ENCODE peak calls at places on chromosomes 12 and 14, in five cellular contexts. One of them, this sample, is unnamed. For H3K4me1, the result is how much of the 10 kb centered on the place peaks cover.

GRCh38 chr14:61396694-61397093 is 75.3 kb downstream of the PRKCH start:
- DNase-seq in ascending aorta: no peak
- DNase-seq in IMR-90: no peak
- DNase-seq in esophagus squamous epithelium: no peak
- DNase-seq in Peyer's patch: no peak
- DNase-seq in this sample: no peak

GRCh38 chr14:52267501-52268190 is at the start of gene PTGDR:
- DNase-seq in ascending aorta: peak
- DNase-seq in Peyer's patch: peak
- DNase-seq in IMR-90: no peak
- DNase-seq in esophagus squamous epithelium: no peak
- DNase-seq in this sample: peak

GRCh38 chr12:91931110-91931509 is 214.5 kb downstream of the BTG1 start:
- DNase-seq in IMR-90: no peak
- DNase-seq in Peyer's patch: no peak
- DNase-seq in esophagus squamous epithelium: no peak
- DNase-seq in ascending aorta: no peak
- DNase-seq in this sample: no peak

GRCh38 chr12:83065562-83065961 is 378.9 kb downstream of the TMTC2 start:
- DNase-seq in esophagus squamous epithelium: no peak
- DNase-seq in ascending aorta: no peak
- DNase-seq in IMR-90: no peak
- DNase-seq in Peyer's patch: no peak
- DNase-seq in this sample: no peak

GRCh38 chr14:85688024-85688423 is 158.1 kb downstream of the FLRT2 start:
- DNase-seq in ascending aorta: no peak
- DNase-seq in Peyer's patch: no peak
- DNase-seq in IMR-90: peak
- DNase-seq in esophagus squamous epithelium: no peak
- DNase-seq in this sample: no peak

GRCh38 chr14:89498836-89499235 is 81.8 kb upstream of the FOXN3 start:
- DNase-seq in IMR-90: no peak
- DNase-seq in esophagus squamous epithelium: no peak
- DNase-seq in ascending aorta: no peak
- DNase-seq in Peyer's patch: no peak
- DNase-seq in this sample: no peak

GRCh38 chr14:63896278-63896720 is 43.5 kb downstream of the SYNE2 start:
- DNase-seq in Peyer's patch: no peak
- DNase-seq in IMR-90: peak
- DNase-seq in ascending aorta: peak
- DNase-seq in esophagus squamous epithelium: no peak
- DNase-seq in this sample: no peak

GRCh38 chr14:78005325-78005724 is 164.8 kb upstream of the NRXN3 start:
- DNase-seq in Peyer's patch: no peak
- DNase-seq in IMR-90: no peak
- DNase-seq in ascending aorta: no peak
- DNase-seq in esophagus squamous epithelium: no peak
- DNase-seq in this sample: no peak

GRCh38 chr14:45083622-45083978 is 316 bp upstream of the PRPF39 start:
- DNase-seq in ascending aorta: no peak
- DNase-seq in Peyer's patch: no peak
- DNase-seq in IMR-90: no peak
- DNase-seq in esophagus squamous epithelium: no peak
- DNase-seq in this sample: no peak

GRCh38 chr12:4435537-4435936 is 10.1 kb downstream of the FGF6 start:
- DNase-seq in Peyer's patch: peak
- DNase-seq in ascending aorta: no peak
- DNase-seq in esophagus squamous epithelium: no peak
- DNase-seq in IMR-90: no peak
- DNase-seq in this sample: no peak

GRCh38 chr12:44584625-44585024 is 291.5 kb downstream of the NELL2 start:
- DNase-seq in IMR-90: no peak
- DNase-seq in ascending aorta: no peak
- DNase-seq in esophagus squamous epithelium: no peak
- DNase-seq in Peyer's patch: no peak
- DNase-seq in this sample: no peak

GRCh38 chr12:94561943-94562411 is 88.4 kb downstream of the TMCC3 start:
- DNase-seq in esophagus squamous epithelium: no peak
- DNase-seq in Peyer's patch: peak
- DNase-seq in IMR-90: no peak
- DNase-seq in ascending aorta: no peak
- DNase-seq in this sample: no peak

DNA sequence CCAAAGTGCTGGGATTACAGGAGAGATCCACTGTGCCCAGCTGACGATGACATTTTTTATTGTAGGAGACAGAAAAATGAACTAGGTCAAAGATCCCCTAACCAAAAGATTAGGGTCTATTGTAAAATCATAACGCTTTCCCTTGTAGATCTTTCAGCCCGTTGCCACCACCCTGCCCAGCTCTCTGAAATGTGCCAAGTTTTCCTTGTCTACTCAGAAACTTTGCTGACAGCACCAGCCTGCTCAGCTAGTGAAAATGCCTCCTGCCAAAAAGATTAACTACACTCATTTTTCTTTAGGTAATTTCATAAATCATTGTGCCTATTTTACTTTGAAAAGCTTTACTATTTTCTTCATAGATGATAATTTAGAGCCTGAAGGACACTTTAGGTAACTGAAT is 28.2 kb upstream of the RASSF3 start:
- DNase-seq in esophagus squamous epithelium: no peak
- DNase-seq in IMR-90: no peak
- DNase-seq in Peyer's patch: no peak
- DNase-seq in ascending aorta: no peak
- DNase-seq in this sample: no peak
- H3K4me3 ChIP-seq in esophagus squamous epithelium: no peak
- H3K4me3 ChIP-seq in IMR-90: no peak
- H3K4me3 ChIP-seq in Peyer's patch: no peak
- H3K4me3 ChIP-seq in ascending aorta: no peak
- H3K4me3 ChIP-seq in this sample: no peak

GRCh38 chr14:96091149-96091693 is 52.1 kb downstream of the C14orf132 start:
- DNase-seq in ascending aorta: no peak
- DNase-seq in Peyer's patch: peak
- DNase-seq in IMR-90: no peak
- DNase-seq in esophagus squamous epithelium: no peak
- DNase-seq in this sample: no peak

GRCh38 chr14:96088911-96089310 is 49.7 kb downstream of the C14orf132 start:
- DNase-seq in Peyer's patch: no peak
- DNase-seq in ascending aorta: no peak
- DNase-seq in IMR-90: no peak
- DNase-seq in esophagus squamous epithelium: no peak
- DNase-seq in this sample: no peak

GRCh38 chr14:96090441-96091148 is 51.4 kb downstream of the C14orf132 start:
- DNase-seq in ascending aorta: no peak
- DNase-seq in IMR-90: peak
- DNase-seq in esophagus squamous epithelium: no peak
- DNase-seq in Peyer's patch: peak
- DNase-seq in this sample: no peak

GRCh38 chr14:96088131-96088880 is 49.1 kb downstream of the C14orf132 start:
- DNase-seq in Peyer's patch: peak
- DNase-seq in ascending aorta: no peak
- DNase-seq in IMR-90: no peak
- DNase-seq in esophagus squamous epithelium: no peak
- DNase-seq in this sample: no peak

GRCh38 chr14:96089401-96089800 is 50.2 kb downstream of the C14orf132 start:
- DNase-seq in ascending aorta: no peak
- DNase-seq in IMR-90: no peak
- DNase-seq in esophagus squamous epithelium: no peak
- DNase-seq in Peyer's patch: no peak
- DNase-seq in this sample: no peak
- H3K4me1 ChIP-seq in ascending aorta: under half
- H3K4me1 ChIP-seq in IMR-90: under half
- H3K4me1 ChIP-seq in esophagus squamous epithelium: under half
- H3K4me1 ChIP-seq in Peyer's patch: under half
- H3K4me1 ChIP-seq in this sample: under half

GRCh38 chr14:30874999-30875787 is 834 bp downstream of the COCH start:
- DNase-seq in Peyer's patch: no peak
- DNase-seq in ascending aorta: no peak
- DNase-seq in IMR-90: no peak
- DNase-seq in esophagus squamous epithelium: no peak
- DNase-seq in this sample: no peak
- H3K4me3 ChIP-seq in Peyer's patch: peak
- H3K4me3 ChIP-seq in ascending aorta: peak
- H3K4me3 ChIP-seq in IMR-90: peak
- H3K4me3 ChIP-seq in esophagus squamous epithelium: peak
- H3K4me3 ChIP-seq in this sample: peak

GRCh38 chr14:104799657-104800599 is 973 bp upstream of the ZBTB42 start:
- DNase-seq in IMR-90: peak
- DNase-seq in esophagus squamous epithelium: peak
- DNase-seq in ascending aorta: peak
- DNase-seq in Peyer's patch: peak
- DNase-seq in this sample: peak
- H3K4me1 ChIP-seq in IMR-90: under half
- H3K4me1 ChIP-seq in esophagus squamous epithelium: under half
- H3K4me1 ChIP-seq in ascending aorta: under half
- H3K4me1 ChIP-seq in Peyer's patch: half or more
- H3K4me1 ChIP-seq in this sample: under half

DNA sequence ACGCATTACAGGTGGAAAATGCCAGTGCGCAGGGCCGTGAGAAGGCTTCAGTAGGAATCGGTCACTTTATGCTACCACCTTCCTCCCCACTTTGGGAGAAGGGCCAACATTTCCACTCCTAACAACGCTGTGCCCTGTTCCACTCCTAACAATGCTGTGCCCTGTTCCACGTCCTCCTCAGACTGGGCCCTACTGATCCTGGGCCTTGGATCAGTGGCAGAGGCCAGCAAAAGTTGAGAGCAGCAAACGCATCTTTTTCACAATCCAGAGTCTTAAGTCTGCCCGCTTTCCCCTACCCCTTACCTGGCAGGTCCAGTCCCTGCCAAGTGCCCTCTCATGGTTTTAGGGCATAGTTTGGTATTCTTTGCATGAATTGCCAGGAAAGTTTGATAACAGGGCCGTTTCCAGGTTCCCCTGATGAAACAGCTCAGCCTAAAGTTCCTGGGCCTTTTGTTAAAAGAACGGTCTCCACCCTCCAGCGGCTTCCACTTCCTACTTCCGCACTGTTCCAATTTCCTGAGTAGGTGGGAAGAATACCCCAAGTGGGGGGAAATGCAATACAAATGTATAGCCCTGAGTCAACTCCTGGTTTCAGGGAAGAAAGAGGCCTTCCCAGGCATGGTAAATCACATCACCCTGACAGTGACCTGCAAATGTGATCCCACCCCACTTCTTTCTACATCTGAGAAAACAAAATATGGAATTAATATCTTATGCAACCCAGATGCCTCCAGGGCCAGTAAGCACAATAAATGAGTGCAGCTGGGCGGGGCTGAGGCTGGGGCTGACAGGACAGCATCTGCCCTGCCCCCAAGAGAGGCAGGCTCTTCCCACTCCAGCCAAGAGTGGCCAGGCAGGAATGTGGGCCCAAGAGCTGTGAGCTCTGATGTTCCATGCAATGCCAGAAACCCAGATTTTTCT is 15.0 kb downstream of the KCTD10 start:
- DNase-seq in Peyer's patch: peak
- DNase-seq in esophagus squamous epithelium: peak
- DNase-seq in ascending aorta: peak
- DNase-seq in IMR-90: peak
- DNase-seq in this sample: no peak
- H3K4me3 ChIP-seq in Peyer's patch: no peak
- H3K4me3 ChIP-seq in esophagus squamous epithelium: no peak
- H3K4me3 ChIP-seq in ascending aorta: no peak
- H3K4me3 ChIP-seq in IMR-90: no peak
- H3K4me3 ChIP-seq in this sample: no peak

GRCh38 chr12:54390176-54390667 is 5.7 kb upstream of the ZNF385A start:
- DNase-seq in ascending aorta: no peak
- DNase-seq in Peyer's patch: no peak
- DNase-seq in esophagus squamous epithelium: no peak
- DNase-seq in IMR-90: no peak
- DNase-seq in this sample: no peak
- H3K4me1 ChIP-seq in ascending aorta: under half
- H3K4me1 ChIP-seq in Peyer's patch: under half
- H3K4me1 ChIP-seq in esophagus squamous epithelium: half or more
- H3K4me1 ChIP-seq in IMR-90: under half
- H3K4me1 ChIP-seq in this sample: under half

DNA sequence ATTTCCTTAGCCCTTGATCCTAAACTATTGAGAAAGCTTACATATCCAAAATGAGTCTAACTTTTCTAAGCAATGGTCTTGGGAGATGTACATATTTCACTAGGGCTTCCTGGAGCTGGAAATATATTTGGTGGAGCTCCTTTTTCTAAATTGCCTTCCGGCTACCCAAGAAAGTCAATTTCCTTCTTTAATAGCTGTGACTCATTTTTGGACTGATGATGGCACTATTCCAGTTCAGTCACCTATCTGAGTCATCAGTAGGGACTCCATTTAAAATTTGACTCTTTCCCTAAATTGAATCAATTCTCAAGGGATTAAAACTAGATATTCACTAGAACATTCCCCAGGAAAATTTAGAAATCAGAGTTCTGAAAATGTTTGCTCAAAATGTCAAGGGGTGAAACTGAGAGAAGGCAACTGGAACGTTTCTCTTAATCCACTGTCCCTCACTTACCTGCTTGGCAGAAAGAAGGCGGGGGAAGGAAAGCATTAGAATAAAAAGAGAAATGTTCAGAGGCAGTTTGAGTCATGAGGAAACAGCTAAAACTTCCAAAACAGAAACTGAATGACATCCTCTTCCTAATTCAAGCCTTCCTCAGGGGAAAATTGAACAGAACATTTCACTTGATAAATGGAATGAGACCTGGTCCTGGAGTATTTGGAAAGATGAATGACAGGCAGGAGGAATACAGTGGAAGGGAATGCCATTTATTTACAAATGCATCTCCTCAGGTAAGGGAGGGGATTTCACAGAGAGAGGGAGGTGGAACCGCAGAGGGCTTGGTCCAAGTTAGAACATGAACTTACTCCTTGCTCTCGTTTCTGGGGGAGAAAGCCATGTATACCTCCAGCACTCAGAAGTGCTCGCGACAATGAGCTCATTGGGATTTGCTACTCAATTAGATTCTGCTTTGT is 91.2 kb downstream of the RGS6 start:
- DNase-seq in ascending aorta: no peak
- DNase-seq in Peyer's patch: no peak
- DNase-seq in IMR-90: no peak
- DNase-seq in esophagus squamous epithelium: no peak
- DNase-seq in this sample: no peak
- H3K4me3 ChIP-seq in ascending aorta: no peak
- H3K4me3 ChIP-seq in Peyer's patch: no peak
- H3K4me3 ChIP-seq in IMR-90: no peak
- H3K4me3 ChIP-seq in esophagus squamous epithelium: no peak
- H3K4me3 ChIP-seq in this sample: no peak

GRCh38 chr12:10307630-10308029 is at the start of gene KLRD1:
- DNase-seq in esophagus squamous epithelium: no peak
- DNase-seq in IMR-90: no peak
- DNase-seq in ascending aorta: no peak
- DNase-seq in Peyer's patch: no peak
- DNase-seq in this sample: no peak
- H3K4me1 ChIP-seq in esophagus squamous epithelium: under half
- H3K4me1 ChIP-seq in IMR-90: under half
- H3K4me1 ChIP-seq in ascending aorta: under half
- H3K4me1 ChIP-seq in Peyer's patch: under half
- H3K4me1 ChIP-seq in this sample: under half

GRCh38 chr12:27821259-27821973 is 41.4 kb upstream of the MANSC4 start:
- DNase-seq in esophagus squamous epithelium: no peak
- DNase-seq in IMR-90: peak
- DNase-seq in Peyer's patch: peak
- DNase-seq in ascending aorta: no peak
- DNase-seq in this sample: peak
- H3K4me3 ChIP-seq in esophagus squamous epithelium: no peak
- H3K4me3 ChIP-seq in IMR-90: no peak
- H3K4me3 ChIP-seq in Peyer's patch: no peak
- H3K4me3 ChIP-seq in ascending aorta: peak
- H3K4me3 ChIP-seq in this sample: peak